ENCODE peak calls at places on chromosomes 2 and 18, in four cellular contexts. E is fibroblast of the aortic adventitia; R is SW 1271; N is activated CD4-positive, alpha-beta T cell treated with anti-CD3 and anti-CD28 coated beads, Interleukin-2, amount 50 U/mL, for 24 hours. Z is an unnamed sample.

GRCh38 chr2:173079968-173080860 is 4.6 kb downstream of the MAP3K20 start:
- DNase-seq in E (peak), R (peak), N (no peak), Z (peak)

GRCh38 chr18:57898506-57899124 is 95.5 kb upstream of the ATP8B1 start:
- DNase-seq in E (peak), R (no peak), N (no peak), Z (peak)

GRCh38 chr2:58497189-58497588 is 256.1 kb upstream of the FANCL start:
- DNase-seq in E (no peak), R (no peak), N (no peak), Z (no peak)

GRCh38 chr2:113890253-113891235 is 655 bp downstream of the ACTR3 start:
- DNase-seq in E (peak), R (peak), N (peak), Z (peak)

GRCh38 chr2:75389271-75389670 is 171.5 kb downstream of the EVA1A start:
- DNase-seq in E (no peak), R (no peak), N (no peak), Z (no peak)

GRCh38 chr2:56376699-56377665 is 193.2 kb downstream of the CCDC85A start:
- DNase-seq in E (peak), R (no peak), N (no peak), Z (no peak)

GRCh38 chr18:34342960-34343359 is 118.2 kb upstream of the NOL4 start:
- DNase-seq in E (peak), R (peak), N (no peak), Z (no peak)

GRCh38 chr2:219571311-219572236 is at the start of gene OBSL1:
- DNase-seq in E (peak), R (peak), N (no peak), Z (peak)

GRCh38 chr2:219627105-219628100 is at the start of gene SLC4A3:
- DNase-seq in E (peak), R (no peak), N (no peak), Z (peak)

GRCh38 chr2:224136394-224136793 is 97.3 kb upstream of the SERPINE2 start:
- DNase-seq in E (peak), R (no peak), N (no peak), Z (no peak)

GRCh38 chr18:27731211-27731610 is 445.7 kb downstream of the CDH2 start:
- DNase-seq in E (no peak), R (no peak), N (no peak), Z (no peak)

GRCh38 chr2:14634223-14634884 is 1.8 kb downstream of the LRATD1 start:
- DNase-seq in E (peak), R (peak), N (no peak), Z (peak)

GRCh38 chr2:241795021-241795999 is 13.7 kb upstream of the NEU4 start:
- DNase-seq in E (no peak), R (no peak), N (no peak), Z (no peak)

GRCh38 chr2:15711126-15711860 is 119.6 kb downstream of the DDX1 start:
- DNase-seq in E (no peak), R (no peak), N (no peak), Z (no peak)

GRCh38 chr2:53913721-53914120 is 54.0 kb upstream of the GPR75 start:
- DNase-seq in E (peak), R (peak), N (peak), Z (peak)

GRCh38 chr18:44229693-44230108 is 451.0 kb upstream of the SETBP1 start:
- DNase-seq in E (peak), R (no peak), N (no peak), Z (peak)

GRCh38 chr18:51074605-51075004 is 44.6 kb downstream of the SMAD4 start:
- DNase-seq in E (no peak), R (no peak), N (no peak), Z (no peak)

GRCh38 chr2:42385225-42385624 is 24.2 kb upstream of the COX7A2L start:
- DNase-seq in E (no peak), R (peak), N (no peak), Z (peak)

GRCh38 chr2:57448816-57449215 is 597.8 kb upstream of the VRK2 start:
- DNase-seq in E (no peak), R (no peak), N (no peak), Z (no peak)

GRCh38 chr2:174336403-174337336 is 1.9 kb downstream of the SP9 start:
- DNase-seq in E (no peak), R (peak), N (no peak), Z (no peak)

GRCh38 chr2:74632209-74632938 is 15.8 kb downstream of the M1AP start:
- DNase-seq in E (peak), R (peak), N (no peak), Z (peak)

GRCh38 chr2:55051026-55051866 is 995 bp upstream of the RTN4 start:
- DNase-seq in E (peak), R (peak), N (peak), Z (peak)

GRCh38 chr18:58666176-58666575 is 5.1 kb upstream of the MALT1 start:
- DNase-seq in E (no peak), R (no peak), N (no peak), Z (no peak)

GRCh38 chr2:207725815-207726578 is 14.6 kb downstream of the CCNYL1 start:
- DNase-seq in E (no peak), R (no peak), N (no peak), Z (no peak)

GRCh38 chr2:217362290-217362689 is 502.4 kb upstream of the TNP1 start:
- DNase-seq in E (no peak), R (no peak), N (no peak), Z (no peak)

GRCh38 chr2:128379021-128380005 is 60.6 kb upstream of the HS6ST1 start:
- DNase-seq in E (peak), R (no peak), N (no peak), Z (peak)

GRCh38 chr18:76859474-76860339 is 37.4 kb downstream of the ZNF236 start:
- DNase-seq in E (no peak), R (no peak), N (peak), Z (no peak)

GRCh38 chr2:236744316-236745105 is 174.9 kb downstream of the ACKR3 start:
- DNase-seq in E (peak), R (no peak), N (no peak), Z (peak)

GRCh38 chr2:163602196-163602595 is 133.6 kb downstream of the FIGN start:
- DNase-seq in E (no peak), R (no peak), N (no peak), Z (no peak)

GRCh38 chr2:19753818-19754217 is 148.0 kb downstream of the TTC32 start:
- DNase-seq in E (no peak), R (no peak), N (no peak), Z (no peak)

GRCh38 chr2:183474912-183475695 is 350.9 kb downstream of the NUP35 start:
- DNase-seq in E (no peak), R (no peak), N (no peak), Z (no peak)

GRCh38 chr2:201093573-201093972 is 21.8 kb downstream of the NDUFB3 start:
- DNase-seq in E (no peak), R (no peak), N (no peak), Z (peak)

GRCh38 chr2:112636605-112637288 is 9.0 kb upstream of the SLC20A1 start:
- DNase-seq in E (no peak), R (no peak), N (no peak), Z (no peak)

GRCh38 chr2:117855886-117856285 is 41.4 kb downstream of the DDX18 start:
- DNase-seq in E (peak), R (no peak), N (no peak), Z (no peak)

GRCh38 chr2:158487419-158487818 is 30.7 kb downstream of the PKP4 start:
- DNase-seq in E (peak), R (no peak), N (no peak), Z (peak)

GRCh38 chr2:43000242-43001054 is 208.1 kb upstream of the HAAO start:
- DNase-seq in E (no peak), R (no peak), N (no peak), Z (no peak)

GRCh38 chr2:220188031-220188430 is 560.6 kb downstream of the SLC4A3 start:
- DNase-seq in E (peak), R (no peak), N (no peak), Z (peak)

GRCh38 chr2:63837036-63837594 is 4.6 kb upstream of the UGP2 start:
- DNase-seq in E (no peak), R (no peak), N (no peak), Z (no peak)

GRCh38 chr2:2647156-2647555 is 316.1 kb upstream of the MYT1L start:
- DNase-seq in E (no peak), R (peak), N (no peak), Z (no peak)

GRCh38 chr2:161139098-161139987 is 20.9 kb upstream of the TANK start:
- DNase-seq in E (peak), R (no peak), N (no peak), Z (peak)

Z was measured in cardiac fibroblast.